ENCODE peak calls at places on chromosomes 11 and 22, in seven cellular contexts. M, K, D, G, R, J and V are unnamed samples. For H3K9me3, the result is how much of the 10 kb centered on the place peaks cover.

GRCh38 chr22:27230189-27230588 is 571.4 kb downstream of the MN1 start:
- DNase-seq in M (no peak), K (no peak), D (no peak), G (no peak), R (no peak), J (no peak), V (no peak)

GRCh38 chr11:932435-932834 is 6.8 kb downstream of the AP2A2 start:
- DNase-seq in M (no peak), K (no peak), D (no peak), G (no peak), R (no peak), J (no peak), V (no peak)

GRCh38 chr11:125918140-125918840 is 14.0 kb downstream of the DDX25 start:
- DNase-seq in M (no peak), K (no peak), D (no peak), G (peak), R (no peak), J (no peak), V (no peak)

GRCh38 chr22:26763633-26764295 is 106.4 kb downstream of the MIAT start:
- DNase-seq in M (no peak), K (no peak), D (peak), G (no peak), R (no peak), J (no peak), V (peak)

GRCh38 chr11:72683782-72684200 is 9.6 kb upstream of the PDE2A start:
- DNase-seq in M (peak), K (peak), D (peak), G (peak), R (peak), J (peak), V (peak)

GRCh38 chr11:27914080-27914479 is 193.9 kb downstream of the KIF18A start:
- DNase-seq in M (no peak), K (no peak), D (no peak), G (no peak), R (no peak), J (no peak), V (no peak)

GRCh38 chr22:50561401-50562074 is 1.2 kb downstream of the SYCE3 start:
- DNase-seq in M (no peak), K (no peak), D (no peak), G (no peak), R (no peak), J (no peak), V (no peak)

GRCh38 chr22:22176929-22177616 is 67.5 kb upstream of the VPREB1 start:
- DNase-seq in M (no peak), K (no peak), D (no peak), G (no peak), R (no peak), J (no peak), V (no peak)

GRCh38 chr11:116576523-116576922 is 196.3 kb downstream of the BUD13 start:
- DNase-seq in M (no peak), K (no peak), D (no peak), G (no peak), R (no peak), J (no peak), V (peak)

GRCh38 chr22:27876684-27877083 is 42.4 kb downstream of the PITPNB start:
- DNase-seq in M (peak), K (no peak), D (no peak), G (no peak), R (no peak), J (no peak), V (no peak)

GRCh38 chr22:33440756-33441155 is 382.6 kb upstream of the SYN3 start:
- DNase-seq in M (no peak), K (no peak), D (no peak), G (no peak), R (no peak), J (no peak), V (peak)

GRCh38 chr22:19197997-19198865 is 19.7 kb upstream of the SLC25A1 start:
- DNase-seq in M (no peak), K (no peak), D (no peak), G (no peak), R (no peak), J (no peak), V (no peak)

DNA sequence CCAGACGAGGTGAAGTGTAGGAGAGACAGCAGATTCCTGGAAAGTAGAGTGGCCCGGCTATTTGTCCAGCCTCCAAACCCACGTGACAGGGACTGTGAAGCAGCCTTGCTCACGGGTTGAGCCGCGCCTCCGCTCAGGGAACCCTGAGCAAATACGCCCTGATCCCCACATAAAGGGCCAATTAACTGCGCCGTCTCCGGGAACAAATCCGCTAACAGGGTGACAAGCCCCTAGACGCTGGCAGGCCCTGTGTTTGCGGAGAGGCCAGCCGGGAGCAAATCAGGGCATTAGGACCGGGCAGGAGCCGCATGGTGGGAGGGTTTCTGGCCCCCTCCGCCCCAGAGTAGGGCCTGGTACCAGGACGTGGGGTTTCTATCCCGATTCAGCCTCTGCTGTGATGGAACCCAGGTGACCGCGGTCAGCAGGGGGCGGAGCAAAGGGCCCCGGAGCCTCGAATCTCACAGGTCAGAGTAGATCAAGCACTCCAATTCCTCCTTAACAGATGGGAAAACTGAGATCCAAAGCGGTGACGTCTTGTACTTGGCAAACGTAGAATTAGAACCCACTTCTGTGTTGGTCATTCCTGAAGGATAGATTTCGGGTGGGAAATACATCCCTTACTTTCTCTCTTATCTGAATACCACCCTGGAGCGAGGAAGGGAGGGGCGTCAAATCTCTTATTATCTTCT is 2.0 kb upstream of the ROBO3 start:
- DNase-seq in M (peak), K (no peak), D (no peak), G (peak), R (peak), J (no peak), V (no peak)
- H3K4me3 ChIP-seq in M (peak), K (peak), D (peak), G (no peak), R (no peak), J (no peak), V (no peak)

GRCh38 chr22:48902001-48902869 is 925.4 kb downstream of the BRD1 start:
- DNase-seq in M (no peak), K (no peak), D (no peak), G (no peak), R (no peak), J (no peak), V (no peak)
- H3K9me3 ChIP-seq in M (under half), K (under half), D (under half), G (under half), R (under half), J (under half), V (under half)

GRCh38 chr11:60844045-60844869 is 2.3 kb downstream of the CCDC86 start:
- DNase-seq in M (no peak), K (no peak), D (no peak), G (no peak), R (no peak), J (no peak), V (peak)

GRCh38 chr11:60841797-60842687 is at the start of gene CCDC86:
- DNase-seq in M (peak), K (peak), D (peak), G (peak), R (peak), J (peak), V (peak)

GRCh38 chr11:60838132-60838531 is 3.8 kb upstream of the CCDC86 start:
- DNase-seq in M (peak), K (no peak), D (no peak), G (no peak), R (no peak), J (no peak), V (no peak)

GRCh38 chr11:60842688-60843605 is 1.0 kb downstream of the CCDC86 start:
- DNase-seq in M (no peak), K (no peak), D (no peak), G (peak), R (no peak), J (no peak), V (no peak)

DNA sequence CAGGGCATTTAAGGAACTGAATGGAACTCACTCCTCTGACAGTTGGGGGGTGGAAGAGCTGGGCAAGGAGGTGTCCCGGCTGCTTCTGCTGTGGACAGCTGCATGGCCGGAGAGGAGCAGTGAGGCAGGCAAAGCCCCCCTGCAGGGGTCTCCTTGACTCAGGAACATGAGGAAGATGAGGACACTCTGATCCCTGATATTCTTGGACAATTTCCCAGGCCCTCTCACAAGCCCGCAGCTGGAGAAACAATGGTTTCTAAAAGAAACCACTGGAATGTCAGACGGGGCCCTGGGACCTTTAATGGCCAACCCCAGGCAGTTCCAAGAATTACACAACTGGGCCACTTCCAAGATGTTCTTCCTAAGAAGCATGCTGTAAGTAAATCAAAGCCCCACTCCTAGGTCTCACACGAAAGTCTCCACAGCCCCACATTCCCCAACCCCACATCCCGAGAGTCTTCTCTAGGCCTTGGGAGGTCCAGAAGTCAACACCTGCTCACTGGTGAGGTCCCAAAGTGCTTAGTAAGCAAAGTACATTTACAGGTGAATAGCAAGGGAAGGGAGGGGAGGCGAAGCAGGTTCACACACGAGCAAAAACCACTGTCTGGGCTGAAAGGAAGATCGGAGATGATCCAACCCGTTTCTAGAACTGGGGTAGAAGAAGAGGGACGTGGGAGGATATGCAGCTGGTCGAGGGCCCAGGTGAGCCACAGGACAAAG is 1.0 kb upstream of the CCDC86 start:
- DNase-seq in M (no peak), K (no peak), D (no peak), G (peak), R (no peak), J (no peak), V (peak)
- H3K4me3 ChIP-seq in M (no peak), K (no peak), D (no peak), G (no peak), R (no peak), J (peak), V (no peak)

GRCh38 chr22:47391169-47392053 is 629.0 kb downstream of the TBC1D22A start:
- DNase-seq in M (no peak), K (no peak), D (no peak), G (no peak), R (no peak), J (no peak), V (no peak)
- H3K9me3 ChIP-seq in M (under half), K (under half), D (under half), G (under half), R (under half), J (under half), V (under half)

DNA sequence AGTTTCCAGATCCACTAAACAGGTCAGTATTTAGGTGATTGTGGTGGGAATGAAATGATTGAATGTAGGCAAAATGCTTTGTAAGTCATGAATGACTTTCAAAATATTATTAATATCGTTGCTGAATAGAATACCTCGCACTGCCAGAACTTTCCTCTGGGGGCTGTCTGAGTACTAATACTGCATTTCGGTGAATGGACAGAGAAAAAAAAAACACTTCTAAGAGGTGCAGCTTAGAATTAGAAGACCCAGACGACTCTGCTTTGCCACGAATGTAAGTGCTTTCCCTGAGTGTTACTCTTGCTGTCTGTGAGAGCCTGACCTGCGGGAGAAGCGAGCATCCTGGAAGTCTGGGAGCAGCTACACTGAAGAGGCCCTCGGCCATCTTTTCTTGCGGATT is 95.0 kb downstream of the SCN3B start:
- DNase-seq in M (peak), K (no peak), D (no peak), G (no peak), R (no peak), J (no peak), V (no peak)
- H3K4me3 ChIP-seq in M (no peak), K (peak), D (no peak), G (no peak), R (no peak), J (no peak), V (no peak)

DNA sequence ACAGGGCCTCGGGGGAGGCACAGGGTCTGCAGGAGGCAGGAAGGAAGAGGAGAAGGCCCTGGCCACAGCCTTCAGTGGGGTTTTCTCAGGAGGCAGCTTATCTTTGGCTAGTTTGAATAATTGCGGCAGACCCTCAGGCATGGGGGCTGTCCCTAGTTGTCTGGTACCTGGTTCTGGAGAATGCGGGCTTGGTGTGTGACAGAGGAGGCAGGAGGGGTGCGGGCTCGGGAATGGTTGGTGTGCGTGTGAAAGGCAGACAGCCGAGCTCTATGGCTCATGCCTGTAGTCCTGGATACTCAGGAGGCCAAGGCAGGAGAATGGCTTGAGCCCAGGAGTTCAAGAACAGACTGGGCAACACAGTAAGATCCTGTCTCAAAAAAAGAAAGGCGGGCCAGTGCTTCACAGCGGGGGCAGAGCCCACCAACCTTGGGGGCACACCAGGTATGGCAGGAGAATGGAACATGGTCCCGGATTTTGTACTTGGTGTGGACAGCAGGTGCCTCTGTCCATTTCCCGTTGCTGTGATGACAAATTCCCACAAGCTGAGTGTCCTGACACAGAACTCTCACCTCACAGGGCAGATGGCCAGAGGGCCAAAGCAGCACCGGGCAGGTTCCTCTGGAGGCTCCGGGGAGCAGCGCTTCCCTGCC is 640.6 kb downstream of the TBC1D22A start:
- DNase-seq in M (no peak), K (no peak), D (no peak), G (no peak), R (no peak), J (no peak), V (no peak)
- H3K9me3 ChIP-seq in M (under half), K (under half), D (under half), G (under half), R (under half), J (under half), V (under half)